ENCODE peak calls at places on chromosomes 4 and X, in six cellular contexts. Q, X, I, L, D and G are unnamed samples.

GRCh38 chr4:6335040-6335590 is 65.5 kb downstream of the WFS1 start:
- DNase-seq in Q (no peak), X (no peak), I (no peak), L (no peak), D (no peak), G (no peak)

GRCh38 chrX:12370444-12371089 is 232.3 kb downstream of the FRMPD4 start:
- DNase-seq in Q (no peak), X (no peak), I (no peak), L (no peak), D (no peak), G (no peak)

GRCh38 chrX:2690856-2691542 is at the start of gene CD99:
- DNase-seq in Q (no peak), X (peak), I (peak), L (peak), D (peak), G (peak)

GRCh38 chr4:185134176-185134869 is 8.7 kb upstream of the SLC25A4 start:
- DNase-seq in Q (no peak), X (peak), I (peak), L (no peak), D (no peak), G (peak)

GRCh38 chrX:125709532-125709931 is 389.9 kb downstream of the TEX13C start:
- DNase-seq in Q (no peak), X (no peak), I (no peak), L (no peak), D (no peak), G (no peak)

GRCh38 chr4:93066746-93067145 is 761.8 kb upstream of the ATOH1 start:
- DNase-seq in Q (no peak), X (no peak), I (no peak), L (no peak), D (no peak), G (no peak)

GRCh38 chr4:25439913-25440477 is 62.9 kb downstream of the ANAPC4 start:
- DNase-seq in Q (no peak), X (peak), I (peak), L (peak), D (peak), G (peak)

GRCh38 chrX:10011261-10011931 is 44.2 kb downstream of the CLDN34 start:
- DNase-seq in Q (no peak), X (no peak), I (peak), L (no peak), D (no peak), G (no peak)

GRCh38 chrX:42248226-42248625 is 324.9 kb upstream of the CASK start:
- DNase-seq in Q (peak), X (no peak), I (no peak), L (no peak), D (no peak), G (no peak)

GRCh38 chr4:140044314-140044991 is 109.5 kb downstream of the MAML3 start:
- DNase-seq in Q (no peak), X (no peak), I (no peak), L (no peak), D (no peak), G (no peak)

GRCh38 chr4:140448830-140449229 is 21.4 kb upstream of the CLGN start:
- DNase-seq in Q (no peak), X (no peak), I (no peak), L (no peak), D (no peak), G (no peak)

GRCh38 chrX:108415891-108416290 is 22.3 kb downstream of the COL4A6 start:
- DNase-seq in Q (no peak), X (no peak), I (no peak), L (no peak), D (no peak), G (no peak)

GRCh38 chr4:10083331-10083769 is 33.2 kb downstream of the WDR1 start:
- DNase-seq in Q (no peak), X (no peak), I (no peak), L (no peak), D (peak), G (no peak)

GRCh38 chrX:72243472-72243871 is 4.6 kb upstream of the ERCC6L start:
- DNase-seq in Q (no peak), X (no peak), I (no peak), L (no peak), D (no peak), G (no peak)

GRCh38 chrX:25175743-25176142 is 160.0 kb upstream of the ARX start:
- DNase-seq in Q (no peak), X (no peak), I (no peak), L (no peak), D (no peak), G (no peak)

GRCh38 chr4:33715996-33716395 is 2528.3 kb downstream of the ARAP2 start:
- DNase-seq in Q (peak), X (no peak), I (no peak), L (no peak), D (no peak), G (no peak)

GRCh38 chr4:167100120-167100519 is 134.2 kb downstream of the SPOCK3 start:
- DNase-seq in Q (peak), X (no peak), I (peak), L (no peak), D (no peak), G (peak)

GRCh38 chr4:103091601-103092223 is 7.9 kb downstream of the BDH2 start:
- DNase-seq in Q (no peak), X (peak), I (peak), L (no peak), D (no peak), G (peak)

GRCh38 chrX:29661290-29661689 is 554.1 kb upstream of the MAGEB2 start:
- DNase-seq in Q (no peak), X (no peak), I (no peak), L (no peak), D (no peak), G (no peak)

GRCh38 chr4:73396993-73397972 is 6.8 kb upstream of the ALB start:
- DNase-seq in Q (no peak), X (no peak), I (peak), L (no peak), D (no peak), G (no peak)

GRCh38 chr4:22070256-22070655 is 121.7 kb upstream of the KCNIP4 start:
- DNase-seq in Q (no peak), X (no peak), I (no peak), L (no peak), D (no peak), G (no peak)

GRCh38 chr4:25937801-25938200 is 23.8 kb downstream of the SMIM20 start:
- DNase-seq in Q (no peak), X (no peak), I (no peak), L (no peak), D (no peak), G (no peak)

GRCh38 chr4:87843936-87844335 is 11.2 kb downstream of the MEPE start:
- DNase-seq in Q (no peak), X (no peak), I (no peak), L (no peak), D (no peak), G (peak)

GRCh38 chr4:47490550-47490949 is 5.5 kb downstream of the ATP10D start:
- DNase-seq in Q (no peak), X (no peak), I (peak), L (no peak), D (no peak), G (peak)

GRCh38 chr4:41296995-41297394 is 40.3 kb downstream of the UCHL1 start:
- DNase-seq in Q (no peak), X (no peak), I (no peak), L (no peak), D (no peak), G (no peak)

GRCh38 chr4:77697860-77698599 is 92.4 kb downstream of the CXCL13 start:
- DNase-seq in Q (peak), X (no peak), I (peak), L (no peak), D (no peak), G (peak)

GRCh38 chr4:41991916-41992767 is 1.8 kb downstream of the SLC30A9 start:
- DNase-seq in Q (no peak), X (no peak), I (no peak), L (no peak), D (no peak), G (peak)

GRCh38 chr4:43163101-43163792 is 270.7 kb downstream of the GRXCR1 start:
- DNase-seq in Q (no peak), X (no peak), I (no peak), L (no peak), D (no peak), G (no peak)

GRCh38 chr4:19748911-19749473 is 502.7 kb upstream of the SLIT2 start:
- DNase-seq in Q (no peak), X (no peak), I (no peak), L (no peak), D (no peak), G (no peak)

GRCh38 chrX:56812515-56813105 is 83.6 kb downstream of the NBDY start:
- DNase-seq in Q (no peak), X (peak), I (no peak), L (no peak), D (no peak), G (no peak)

GRCh38 chr4:144647095-144647959 is 1.4 kb downstream of the HHIP start:
- DNase-seq in Q (no peak), X (peak), I (peak), L (no peak), D (no peak), G (peak)

GRCh38 chr4:124178449-124179021 is 534.0 kb downstream of the ANKRD50 start:
- DNase-seq in Q (no peak), X (no peak), I (no peak), L (no peak), D (peak), G (no peak)

GRCh38 chr4:7992846-7993245 is 53.2 kb upstream of the AFAP1 start:
- DNase-seq in Q (no peak), X (no peak), I (no peak), L (no peak), D (no peak), G (no peak)

GRCh38 chr4:99998062-99998880 is 48.2 kb upstream of the H2AZ1 start:
- DNase-seq in Q (no peak), X (peak), I (peak), L (no peak), D (no peak), G (peak)

GRCh38 chr4:185716008-185716976 is 95.7 kb downstream of the SORBS2 start:
- DNase-seq in Q (no peak), X (no peak), I (no peak), L (no peak), D (no peak), G (no peak)

GRCh38 chrX:39491548-39492297 is 606.0 kb downstream of the BCOR start:
- DNase-seq in Q (no peak), X (peak), I (no peak), L (peak), D (no peak), G (peak)

GRCh38 chr4:40553995-40554394 is 75.7 kb downstream of the RBM47 start:
- DNase-seq in Q (no peak), X (no peak), I (no peak), L (no peak), D (no peak), G (no peak)

GRCh38 chrX:42602566-42602965 is 175.4 kb downstream of the PPP1R2C start:
- DNase-seq in Q (no peak), X (no peak), I (no peak), L (no peak), D (no peak), G (peak)

GRCh38 chr4:1910643-1911042 is 39.5 kb downstream of the NSD2 start:
- DNase-seq in Q (no peak), X (no peak), I (peak), L (no peak), D (no peak), G (peak)
- TF ChIP-seq CTCF in Q (peak), X (peak), I (peak), L (no peak), D (no peak), G (peak)

GRCh38 chrX:150366951-150367545 is 3.9 kb downstream of the MAMLD1 start:
- DNase-seq in Q (peak), X (no peak), I (no peak), L (no peak), D (no peak), G (peak)

GRCh38 chrX:150363561-150364346 is 637 bp downstream of the MAMLD1 start:
- DNase-seq in Q (no peak), X (no peak), I (peak), L (no peak), D (peak), G (peak)

GRCh38 chrX:150364347-150365050 is 1.4 kb downstream of the MAMLD1 start:
- DNase-seq in Q (no peak), X (no peak), I (peak), L (no peak), D (peak), G (peak)

GRCh38 chrX:150365051-150365952 is 2.2 kb downstream of the MAMLD1 start:
- DNase-seq in Q (no peak), X (no peak), I (peak), L (peak), D (peak), G (peak)

GRCh38 chrX:150365953-150366911 is 3.1 kb downstream of the MAMLD1 start:
- DNase-seq in Q (no peak), X (no peak), I (peak), L (no peak), D (peak), G (peak)
- TF ChIP-seq CTCF in Q (peak), X (no peak), I (peak), L (no peak), D (no peak), G (peak)

GRCh38 chr4:183758735-183759447 is 99.8 kb downstream of the TRAPPC11 start:
- DNase-seq in Q (no peak), X (no peak), I (peak), L (no peak), D (no peak), G (no peak)

GRCh38 chr4:183757105-183757504 is 98.0 kb downstream of the TRAPPC11 start:
- DNase-seq in Q (peak), X (no peak), I (no peak), L (no peak), D (no peak), G (no peak)

GRCh38 chr4:183760326-183760725 is 101.2 kb downstream of the TRAPPC11 start:
- DNase-seq in Q (no peak), X (no peak), I (no peak), L (no peak), D (no peak), G (peak)

DNA sequence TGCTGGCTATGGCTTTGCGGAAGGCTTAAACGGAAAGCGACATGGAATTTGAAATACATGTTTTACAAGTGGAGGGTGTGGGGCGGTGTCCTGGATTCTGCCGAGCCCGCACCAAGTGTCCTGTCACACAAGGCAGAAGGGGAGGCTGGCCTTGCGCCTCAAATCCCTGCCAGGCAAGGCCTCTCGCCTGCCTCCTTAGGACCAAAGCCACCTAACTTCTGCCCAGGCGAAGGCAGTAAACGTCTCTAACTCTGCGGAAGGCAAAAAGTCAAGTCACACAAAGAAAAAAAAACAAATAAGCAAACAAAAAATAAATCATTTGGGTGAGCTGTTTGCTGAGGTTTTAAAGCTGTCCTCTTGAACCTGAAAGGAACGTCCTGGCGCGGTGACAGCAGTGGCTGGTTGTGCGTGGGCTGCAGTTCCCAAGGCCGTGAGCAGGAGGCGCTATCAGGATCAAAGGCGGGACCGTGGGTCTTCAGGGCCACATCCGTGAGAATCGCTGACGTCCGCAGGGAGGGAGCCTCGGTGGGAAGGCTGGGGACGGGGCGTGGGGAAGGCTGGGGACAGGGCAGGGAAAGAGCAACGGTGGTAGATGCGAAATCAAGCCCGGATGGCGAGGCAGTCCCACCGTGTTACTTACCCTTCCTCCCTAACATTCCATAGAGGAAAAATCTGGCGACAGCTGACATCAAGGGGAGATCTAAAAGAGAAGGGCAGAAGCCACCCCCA is 99.1 kb downstream of the TRAPPC11 start:
- DNase-seq in Q (no peak), X (no peak), I (peak), L (no peak), D (no peak), G (peak)
- TF ChIP-seq CTCF in Q (peak), X (peak), I (peak), L (no peak), D (no peak), G (peak)

GRCh38 chr4:105243446-105243845 is 96.8 kb downstream of the TET2 start:
- DNase-seq in Q (no peak), X (no peak), I (no peak), L (no peak), D (no peak), G (no peak)

GRCh38 chr4:105240037-105240436 is 93.4 kb downstream of the TET2 start:
- DNase-seq in Q (no peak), X (no peak), I (no peak), L (no peak), D (no peak), G (no peak)

GRCh38 chr4:105236202-105236916 is 89.7 kb downstream of the TET2 start:
- DNase-seq in Q (no peak), X (peak), I (no peak), L (no peak), D (no peak), G (no peak)

GRCh38 chr4:105236917-105237311 is 90.2 kb downstream of the TET2 start:
- DNase-seq in Q (no peak), X (no peak), I (no peak), L (no peak), D (no peak), G (no peak)

GRCh38 chr4:105241456-105241855 is 94.8 kb downstream of the TET2 start:
- DNase-seq in Q (no peak), X (no peak), I (no peak), L (no peak), D (no peak), G (no peak)
- TF ChIP-seq CTCF in Q (no peak), X (no peak), I (no peak), L (no peak), D (no peak), G (no peak)

GRCh38 chrX:112910418-112910817 is 69.8 kb upstream of the AMOT start:
- DNase-seq in Q (no peak), X (no peak), I (no peak), L (no peak), D (no peak), G (no peak)

GRCh38 chrX:112913807-112914206 is 73.2 kb upstream of the AMOT start:
- DNase-seq in Q (no peak), X (no peak), I (no peak), L (no peak), D (no peak), G (no peak)
- TF ChIP-seq CTCF in Q (no peak), X (no peak), I (peak), L (no peak), D (no peak), G (no peak)

GRCh38 chr4:122450847-122451246 is 5.7 kb downstream of the IL2 start:
- DNase-seq in Q (peak), X (no peak), I (peak), L (no peak), D (no peak), G (peak)
- TF ChIP-seq CTCF in Q (peak), X (peak), I (peak), L (peak), D (no peak), G (peak)